ENCODE peak calls at places on chromosomes 13 and 19, in eight cellular contexts. A is neuronal stem cell; I is retinal pigment epithelial cell; T is adrenal gland; R is transverse colon; F is neural progenitor cell; S is effector memory CD4-positive, alpha-beta T cell; D is hepatocyte. U is an unnamed sample.

GRCh38 chr13:66704110-66704509 is 526.0 kb downstream of the PCDH9 start:
- DNase-seq in A (no peak), D (no peak), R (no peak), I (no peak), T (no peak), F (no peak), S (no peak), U (no peak)

GRCh38 chr19:46737275-46737654 is 8.6 kb upstream of the FKRP start:
- DNase-seq in I (no peak), R (no peak), F (no peak), T (peak), D (no peak), S (no peak), A (no peak), U (no peak)

GRCh38 chr19:14135985-14136508 is 342 bp downstream of the ASF1B start:
- DNase-seq in S (no peak), R (peak), A (no peak), D (no peak), F (no peak), I (no peak), T (peak), U (no peak)

GRCh38 chr19:46422344-46422743 is 6.4 kb downstream of the PNMA8C start:
- DNase-seq in D (no peak), R (no peak), S (no peak), F (no peak), T (no peak), I (no peak), A (no peak), U (no peak)

GRCh38 chr13:93146584-93147292 is 79.9 kb upstream of the GPC6 start:
- DNase-seq in R (no peak), A (no peak), T (peak), D (peak), F (no peak), S (no peak), I (peak), U (peak)

GRCh38 chr19:31271569-31271911 is 77.7 kb downstream of the TSHZ3 start:
- DNase-seq in S (no peak), D (no peak), R (no peak), A (no peak), T (no peak), I (no peak), F (no peak), U (no peak)

GRCh38 chr13:27088619-27089018 is 83.0 kb downstream of the USP12 start:
- DNase-seq in S (no peak), T (no peak), A (no peak), D (no peak), R (no peak), F (no peak), I (no peak), U (no peak)

GRCh38 chr19:23345838-23346237 is 49.4 kb downstream of the ZNF91 start:
- DNase-seq in F (peak), I (no peak), T (no peak), D (no peak), R (no peak), S (no peak), A (no peak), U (no peak)

GRCh38 chr13:33260168-33261098 is 25.1 kb downstream of the STARD13 start:
- DNase-seq in R (no peak), A (no peak), T (no peak), I (no peak), F (no peak), S (no peak), D (peak), U (peak)

GRCh38 chr13:98223741-98224140 is 46.7 kb upstream of the RNF113B start:
- DNase-seq in R (no peak), F (no peak), S (no peak), A (no peak), I (no peak), D (no peak), T (no peak), U (no peak)

GRCh38 chr19:49808762-49809154 is 4.3 kb downstream of the FUZ start:
- DNase-seq in R (peak), A (peak), F (peak), I (peak), D (peak), S (peak), T (peak), U (peak)
- H3K4me3 ChIP-seq in R (peak), A (no peak), F (peak), I (peak), D (peak), S (peak), T (peak), U (peak)

GRCh38 chr19:2561895-2562294 is 86.0 kb downstream of the GADD45B start:
- DNase-seq in D (no peak), F (no peak), T (no peak), R (no peak), I (no peak), S (peak), A (no peak), U (no peak)
- H3K4me3 ChIP-seq in D (no peak), F (no peak), T (no peak), R (no peak), I (peak), S (peak), A (no peak), U (no peak)

DNA sequence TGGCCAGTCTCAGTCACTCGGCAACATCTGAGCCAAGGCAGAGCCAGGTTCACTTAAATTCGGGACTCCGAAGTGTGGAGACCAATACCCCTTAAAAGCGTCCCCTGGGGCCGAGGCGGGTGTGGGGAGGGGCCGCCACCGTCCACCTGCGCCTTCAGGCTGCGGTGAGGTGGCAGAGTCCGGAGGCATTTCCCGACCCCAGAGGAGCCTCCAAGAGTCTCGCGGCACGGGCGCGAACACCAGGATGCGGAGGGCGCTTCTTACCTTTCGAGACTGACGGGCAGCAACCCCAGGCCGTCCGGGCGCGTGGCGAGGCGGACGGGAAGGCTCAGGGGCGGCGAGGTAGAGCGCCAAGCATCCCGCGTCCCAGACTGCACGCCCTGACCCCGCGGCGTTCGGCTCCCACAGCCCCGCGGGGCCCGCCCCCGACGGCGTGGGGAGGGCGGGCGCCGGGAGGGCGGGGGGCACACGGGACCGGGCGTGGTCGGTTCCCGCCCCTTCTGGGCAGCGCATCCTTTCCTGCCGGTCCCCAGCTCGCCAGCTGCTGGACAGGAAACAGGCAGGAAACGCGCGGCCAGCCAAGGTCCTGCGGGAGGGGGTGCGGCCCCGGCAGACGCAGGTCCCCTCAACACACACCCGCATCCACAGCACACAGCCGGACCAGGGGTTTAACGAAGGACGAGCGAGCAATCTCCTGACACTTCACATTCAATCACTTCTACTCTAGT is at the start of gene THSD1:
- DNase-seq in R (peak), I (no peak), F (peak), T (peak), A (peak), S (no peak), D (peak), U (peak)
- H3K4me3 ChIP-seq in R (peak), I (peak), F (peak), T (peak), A (peak), S (peak), D (peak), U (peak)

GRCh38 chr19:35155441-35155840 is 906 bp downstream of the FXYD5 start:
- DNase-seq in R (no peak), I (no peak), T (no peak), A (no peak), S (no peak), F (no peak), D (no peak), U (no peak)
- H3K4me3 ChIP-seq in R (peak), I (peak), T (peak), A (no peak), S (peak), F (peak), D (peak), U (peak)

DNA sequence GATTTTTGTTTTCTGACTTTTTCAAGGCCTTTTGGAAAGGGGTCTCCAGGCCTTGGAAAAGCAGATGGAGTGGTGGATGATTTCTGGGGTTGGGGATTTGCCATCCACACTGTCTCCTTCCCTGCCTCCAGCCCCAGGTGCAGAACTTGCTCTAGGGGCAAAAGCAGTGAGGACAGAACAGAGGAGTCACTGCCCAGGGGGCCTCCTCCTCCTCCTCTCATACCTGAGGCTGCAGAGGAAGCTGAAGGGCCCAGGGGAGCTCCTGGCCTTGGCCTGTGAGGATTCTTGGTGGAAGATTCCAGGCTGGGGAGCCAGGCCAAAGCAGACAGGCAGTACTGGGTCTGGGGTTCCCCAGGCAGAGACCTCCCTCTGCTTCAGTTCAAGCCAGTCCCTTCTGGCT is 52.3 kb upstream of the URI1 start:
- DNase-seq in T (no peak), I (no peak), R (no peak), D (no peak), F (no peak), A (no peak), S (no peak), U (no peak)
- H3K4me3 ChIP-seq in T (no peak), I (no peak), R (no peak), D (no peak), F (no peak), A (no peak), S (no peak), U (no peak)